ENCODE peak calls at places on chromosomes 2 and 18, in five cellular contexts. A is HuH-7.5; E is AG09309; O is EH; S is activated naive CD4-positive, alpha-beta T cell treated with Interleukin-2 at 50 U/mL for 16 hours. H is an unnamed sample.

GRCh38 chr2:172107690-172108586 is 5.2 kb upstream of the DLX2 start:
- DNase-seq in S (no peak), E (no peak), O (no peak), A (no peak), H (no peak)

GRCh38 chr2:218229851-218230250 is 12.9 kb downstream of the ARPC2 start:
- DNase-seq in S (no peak), E (no peak), O (peak), A (no peak), H (no peak)

GRCh38 chr2:207991944-207992343 is 33.4 kb downstream of the PLEKHM3 start:
- DNase-seq in A (no peak), O (no peak), S (no peak), E (no peak), H (no peak)

GRCh38 chr18:61554117-61554776 is 221.0 kb downstream of the CDH20 start:
- DNase-seq in S (peak), O (no peak), A (no peak), E (no peak), H (no peak)

GRCh38 chr2:180679693-180680092 is 300.7 kb upstream of the UBE2E3 start:
- DNase-seq in O (no peak), A (no peak), S (no peak), E (no peak), H (no peak)

GRCh38 chr18:34807106-34807796 is 97.2 kb downstream of the DTNA start:
- DNase-seq in S (no peak), A (no peak), E (no peak), O (no peak), H (no peak)

GRCh38 chr18:47669815-47670214 is 260.6 kb downstream of the SMAD2 start:
- DNase-seq in E (no peak), S (no peak), O (no peak), A (no peak), H (no peak)

GRCh38 chr18:44909191-44909719 is 228.6 kb downstream of the SETBP1 start:
- DNase-seq in S (no peak), O (no peak), E (no peak), A (no peak), H (no peak)

GRCh38 chr18:37578886-37579513 is 13.4 kb upstream of the CELF4 start:
- DNase-seq in O (peak), A (no peak), E (no peak), S (no peak), H (peak)

GRCh38 chr2:74876081-74876886 is 42.4 kb downstream of the HK2 start:
- DNase-seq in S (peak), E (no peak), A (peak), O (peak), H (no peak)

GRCh38 chr2:6986894-6987487 is 69.8 kb downstream of the RNF144A start:
- DNase-seq in A (no peak), E (no peak), S (no peak), O (no peak), H (no peak)

GRCh38 chr2:9211496-9211895 is 4.9 kb downstream of the ASAP2 start:
- DNase-seq in E (no peak), O (no peak), S (no peak), A (no peak), H (no peak)

GRCh38 chr2:108414256-108414876 is 34.6 kb upstream of the GCC2 start:
- DNase-seq in S (no peak), E (no peak), A (no peak), O (no peak), H (no peak)

GRCh38 chr2:106701134-106701994 is 184.6 kb downstream of the ST6GAL2 start:
- DNase-seq in A (no peak), O (no peak), S (no peak), E (no peak), H (no peak)

GRCh38 chr2:38263293-38263692 is 113.8 kb downstream of the ATL2 start:
- DNase-seq in A (no peak), O (no peak), E (no peak), S (no peak), H (no peak)

GRCh38 chr2:220224711-220225519 is 597.5 kb downstream of the SLC4A3 start:
- DNase-seq in E (peak), A (no peak), O (peak), S (no peak), H (no peak)

GRCh38 chr18:44859263-44859662 is 178.6 kb downstream of the SETBP1 start:
- DNase-seq in O (no peak), E (no peak), S (no peak), A (no peak), H (no peak)

GRCh38 chr2:88016086-88016947 is at the start of gene RNU2-63P:
- DNase-seq in A (peak), E (peak), S (peak), O (peak), H (peak)

GRCh38 chr18:61093967-61094366 is 239.3 kb upstream of the CDH20 start:
- DNase-seq in O (no peak), A (no peak), E (no peak), S (no peak), H (no peak)

GRCh38 chr18:36947820-36948348 is 119.0 kb downstream of the KIAA1328 start:
- DNase-seq in O (no peak), E (no peak), S (no peak), A (no peak), H (no peak)

GRCh38 chr18:7789853-7790552 is 222.9 kb downstream of the PTPRM start:
- DNase-seq in O (peak), A (peak), E (peak), S (no peak), H (no peak)

GRCh38 chr2:8096484-8096883 is 585.4 kb upstream of the ID2 start:
- DNase-seq in O (peak), E (no peak), S (no peak), A (no peak), H (no peak)

GRCh38 chr2:73272270-73272669 is 12.0 kb downstream of the FBXO41 start:
- DNase-seq in O (no peak), E (no peak), S (no peak), A (no peak), H (no peak)

GRCh38 chr2:199471443-199472057 is 13.8 kb upstream of the SATB2 start:
- DNase-seq in E (no peak), S (no peak), A (peak), O (peak), H (peak)

GRCh38 chr2:69677914-69678313 is 34.4 kb upstream of the AAK1 start:
- DNase-seq in O (no peak), S (no peak), A (no peak), E (no peak), H (no peak)

GRCh38 chr2:73004889-73005596 is 66.5 kb downstream of the SFXN5 start:
- DNase-seq in S (no peak), E (no peak), O (no peak), A (no peak), H (no peak)

GRCh38 chr2:241063587-241063986 is 38.5 kb downstream of the MTERF4 start:
- DNase-seq in O (no peak), E (no peak), S (no peak), A (no peak), H (no peak)

GRCh38 chr2:33077841-33078240 is 131.1 kb downstream of the LTBP1 start:
- DNase-seq in S (no peak), A (no peak), O (no peak), E (no peak), H (no peak)

GRCh38 chr2:214543386-214543955 is 132.6 kb downstream of the VWC2L start:
- DNase-seq in O (peak), S (no peak), E (no peak), A (no peak), H (no peak)

GRCh38 chr2:239768907-239769573 is 256.1 kb downstream of the NDUFA10 start:
- DNase-seq in A (no peak), O (no peak), S (no peak), E (no peak), H (no peak)

H was measured in upper lobe of left lung.